ENCODE peak calls at places on chromosomes 12 and 14, in five cellular contexts. L, W, K, Y and I are unnamed samples.
A peak's percentile ranks its signal among the peaks of the same experiment; 100 is the strongest.

GRCh38 chr14:76924363-76925151 is 98.3 kb downstream of the LRRC74A start:
- DNase-seq in L (no peak), W (peak; percentile 82), K (peak; percentile 72), Y (no peak), I (peak; percentile 93)

GRCh38 chr14:76964695-76965094 is 63.8 kb downstream of the IRF2BPL start:
- DNase-seq in L (no peak), W (no peak), K (peak; percentile 63), Y (no peak), I (peak; percentile 67)

GRCh38 chr12:5073838-5074237 is 30.2 kb downstream of the KCNA5 start:
- DNase-seq in L (peak; percentile 4), W (peak; percentile 26), K (no peak), Y (no peak), I (peak; percentile 80)

GRCh38 chr14:104585966-104586702 is 6.6 kb downstream of the C14orf180 start:
- DNase-seq in L (no peak), W (peak; percentile 10), K (no peak), Y (peak; percentile 54), I (no peak)

GRCh38 chr12:87931764-87932163 is 97.4 kb downstream of the C12orf50 start:
- DNase-seq in L (peak; percentile 4), W (no peak), K (no peak), Y (no peak), I (no peak)

GRCh38 chr12:131438874-131439273 is 272.0 kb upstream of the SFSWAP start:
- DNase-seq in L (no peak), W (no peak), K (peak; percentile 65), Y (no peak), I (peak; percentile 86)

GRCh38 chr14:22689186-22689585 is 45.0 kb upstream of the OR6J1 start:
- DNase-seq in L (peak; percentile 92), W (peak; percentile 57), K (peak; percentile 89), Y (no peak), I (no peak)

GRCh38 chr14:75174066-75174465 is 2.3 kb downstream of the TMED10 start:
- DNase-seq in L (no peak), W (no peak), K (no peak), Y (no peak), I (no peak)